ENCODE peak calls at places on chromosomes 3 and 15, in four cellular contexts. P is RKO, W is lower lobe of right lung, G is fibroblast of the aortic adventitia. J is an unnamed sample.

GRCh38 chr3:11944052-11944673 is 60.0 kb upstream of the SYN2 start:
- DNase-seq in P (peak), W (no peak), G (peak), J (peak)

GRCh38 chr3:18445421-18446066 is 20.4 kb upstream of the SATB1 start:
- DNase-seq in P (no peak), W (no peak), G (no peak), J (no peak)

GRCh38 chr3:49872801-49873281 is 3.1 kb upstream of the CAMKV start:
- DNase-seq in P (no peak), W (no peak), G (no peak), J (no peak)

GRCh38 chr3:129052675-129053074 is 7.9 kb upstream of the GP9 start:
- DNase-seq in P (no peak), W (peak), G (no peak), J (no peak)

GRCh38 chr3:150407051-150407817 is 864 bp upstream of the TSC22D2 start:
- DNase-seq in P (peak), W (no peak), G (peak), J (peak)

GRCh38 chr15:52790166-52790708 is at the start of gene ONECUT1:
- DNase-seq in P (no peak), W (peak), G (peak), J (peak)

GRCh38 chr3:5026046-5026362 is 46.8 kb downstream of the BHLHE40 start:
- DNase-seq in P (no peak), W (no peak), G (no peak), J (no peak)

GRCh38 chr15:39687965-39688364 is 94.7 kb downstream of the FSIP1 start:
- DNase-seq in P (no peak), W (no peak), G (no peak), J (no peak)

GRCh38 chr3:194761384-194761783 is 75.7 kb downstream of the FAM43A start:
- DNase-seq in P (no peak), W (no peak), G (no peak), J (no peak)

GRCh38 chr3:117725314-117725713 is 1015.7 kb downstream of the TUSC7 start:
- DNase-seq in P (no peak), W (no peak), G (no peak), J (no peak)

GRCh38 chr15:39171944-39172368 is 408.9 kb upstream of the THBS1 start:
- DNase-seq in P (peak), W (peak), G (peak), J (peak)

GRCh38 chr3:25511972-25512721 is 84.1 kb downstream of the RARB start:
- DNase-seq in P (no peak), W (no peak), G (no peak), J (no peak)

GRCh38 chr3:107297597-107297996 is 79.6 kb upstream of the CCDC54 start:
- DNase-seq in P (no peak), W (no peak), G (no peak), J (no peak)

GRCh38 chr15:31343831-31344230 is 17.2 kb downstream of the KLF13 start:
- DNase-seq in P (no peak), W (no peak), G (no peak), J (no peak)

GRCh38 chr3:151327571-151328198 is 1.7 kb downstream of the P2RY13 start:
- DNase-seq in P (peak), W (no peak), G (peak), J (no peak)

GRCh38 chr3:24683511-24684384 is 189.1 kb upstream of the THRB start:
- DNase-seq in P (peak), W (no peak), G (peak), J (no peak)

GRCh38 chr15:66865622-66866611 is 163.9 kb downstream of the SMAD6 start:
- DNase-seq in P (no peak), W (peak), G (no peak), J (peak)

GRCh38 chr15:82091636-82092140 is 45.9 kb upstream of the MEX3B start:
- DNase-seq in P (no peak), W (no peak), G (no peak), J (no peak)

GRCh38 chr15:95127356-95127755 is 896.0 kb downstream of the MCTP2 start:
- DNase-seq in P (no peak), W (no peak), G (no peak), J (no peak)

GRCh38 chr3:79385211-79385610 is 382.6 kb downstream of the ROBO1 start:
- DNase-seq in P (no peak), W (no peak), G (no peak), J (no peak)

GRCh38 chr3:69339766-69340165 is 46.1 kb downstream of the FRMD4B start:
- DNase-seq in P (no peak), W (peak), G (no peak), J (no peak)

J was measured in MM.1S.